ENCODE peak calls at places on chromosomes 12 and 14, in six cellular contexts. W, I, Z, S, T and U are unnamed samples.

GRCh38 chr12:26246483-26247164 is 51.3 kb downstream of the SSPN start:
- DNase-seq in W (no peak), I (no peak), Z (peak; percentile 39), S (no peak), T (no peak), U (no peak)

GRCh38 chr14:69713127-69713800 is 53.7 kb upstream of the SRSF5 start:
- DNase-seq in W (no peak), I (no peak), Z (no peak), S (no peak), T (no peak), U (no peak)

GRCh38 chr14:90424686-90425255 is 27.9 kb downstream of the CALM1 start:
- DNase-seq in W (no peak), I (no peak), Z (no peak), S (no peak), T (no peak), U (no peak)

GRCh38 chr14:91250912-91251311 is 6.4 kb upstream of the GPR68 start:
- DNase-seq in W (no peak), I (no peak), Z (no peak), S (no peak), T (no peak), U (no peak)

GRCh38 chr12:46661161-46661845 is 164.5 kb downstream of the SLC38A4 start:
- DNase-seq in W (no peak), I (peak; percentile 48), Z (peak; percentile 71), S (no peak), T (peak; percentile 77), U (peak; percentile 49)

GRCh38 chr12:80044694-80045046 is 54.7 kb upstream of the OTOGL start:
- DNase-seq in W (no peak), I (no peak), Z (peak; percentile 12), S (no peak), T (no peak), U (no peak)

GRCh38 chr12:108833757-108834472 is 23.5 kb downstream of the SSH1 start:
- DNase-seq in W (no peak), I (no peak), Z (no peak), S (no peak), T (no peak), U (no peak)

GRCh38 chr12:16618256-16618655 is 12.3 kb upstream of the LMO3 start:
- DNase-seq in W (no peak), I (no peak), Z (no peak), S (no peak), T (no peak), U (no peak)

GRCh38 chr12:92078167-92079053 is 67.2 kb downstream of the BTG1 start:
- DNase-seq in W (peak; percentile 59), I (no peak), Z (peak; percentile 12), S (no peak), T (no peak), U (no peak)

GRCh38 chr12:110367209-110367864 is 36.2 kb downstream of the ANAPC7 start:
- DNase-seq in W (no peak), I (no peak), Z (no peak), S (no peak), T (no peak), U (no peak)

GRCh38 chr14:65549429-65549828 is 136.9 kb downstream of the FUT8 start:
- DNase-seq in W (no peak), I (no peak), Z (no peak), S (no peak), T (no peak), U (no peak)

GRCh38 chr14:50577983-50578382 is 18.0 kb downstream of the ATL1 start:
- DNase-seq in W (no peak), I (no peak), Z (no peak), S (no peak), T (no peak), U (no peak)

GRCh38 chr12:108468149-108468968 is 46.7 kb upstream of the FICD start:
- DNase-seq in W (peak; percentile 54), I (no peak), Z (no peak), S (no peak), T (peak; percentile 21), U (peak; percentile 44)

GRCh38 chr14:74457511-74457910 is 31.5 kb upstream of the SYNDIG1L start:
- DNase-seq in W (no peak), I (no peak), Z (no peak), S (no peak), T (no peak), U (no peak)

GRCh38 chr12:848519-849191 is 96.3 kb downstream of the WNK1 start:
- DNase-seq in W (no peak), I (no peak), Z (no peak), S (no peak), T (no peak), U (no peak)

GRCh38 chr12:88729196-88729595 is 148.9 kb upstream of the KITLG start:
- DNase-seq in W (no peak), I (no peak), Z (no peak), S (no peak), T (no peak), U (no peak)

GRCh38 chr14:22558221-22558913 is 30.7 kb downstream of the DAD1 start:
- DNase-seq in W (peak; percentile 20), I (no peak), Z (no peak), S (no peak), T (peak; percentile 53), U (no peak)

GRCh38 chr12:52715416-52715815 is 12.1 kb upstream of the KRT77 start:
- DNase-seq in W (peak; percentile 31), I (no peak), Z (peak; percentile 16), S (no peak), T (peak; percentile 31), U (no peak)

GRCh38 chr12:114878781-114879180 is 194.8 kb upstream of the TBX3 start:
- DNase-seq in W (no peak), I (no peak), Z (no peak), S (no peak), T (no peak), U (no peak)

GRCh38 chr14:58954052-58954451 is 234.4 kb upstream of the DAAM1 start:
- DNase-seq in W (no peak), I (no peak), Z (no peak), S (no peak), T (no peak), U (no peak)

GRCh38 chr14:58955294-58955821 is 233.1 kb upstream of the DAAM1 start:
- DNase-seq in W (no peak), I (peak; percentile 55), Z (no peak), S (no peak), T (no peak), U (peak; percentile 51)

GRCh38 chr14:58950555-58950954 is 237.9 kb upstream of the DAAM1 start:
- DNase-seq in W (no peak), I (no peak), Z (no peak), S (no peak), T (no peak), U (no peak)

DNA sequence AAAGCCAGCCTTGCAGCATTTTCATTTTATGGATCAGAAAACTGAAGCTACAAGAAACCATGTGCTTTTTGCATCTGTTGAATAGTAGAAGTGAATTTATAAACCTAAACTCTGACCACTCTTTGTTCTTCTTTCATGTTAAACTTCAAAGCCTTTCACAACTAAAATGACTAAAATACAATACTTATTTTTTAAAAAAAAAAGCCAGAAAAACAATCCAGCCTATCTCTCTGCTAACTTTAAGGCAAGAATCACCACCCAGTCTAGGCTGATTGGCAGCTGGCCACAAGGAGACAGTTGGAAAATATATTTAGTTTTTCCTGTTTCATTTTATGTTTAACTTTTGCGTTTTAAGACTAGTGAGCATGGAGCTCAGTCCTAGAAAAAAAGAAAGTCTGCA is 233.6 kb upstream of the DAAM1 start:
- DNase-seq in W (no peak), I (no peak), Z (no peak), S (no peak), T (no peak), U (no peak)
- H3K4me3 ChIP-seq in W (no peak overlapping the region), I (peak overlapping the region; percentile 38), Z (no peak overlapping the region), S (no peak overlapping the region), T (no peak overlapping the region), U (no peak overlapping the region)

DNA sequence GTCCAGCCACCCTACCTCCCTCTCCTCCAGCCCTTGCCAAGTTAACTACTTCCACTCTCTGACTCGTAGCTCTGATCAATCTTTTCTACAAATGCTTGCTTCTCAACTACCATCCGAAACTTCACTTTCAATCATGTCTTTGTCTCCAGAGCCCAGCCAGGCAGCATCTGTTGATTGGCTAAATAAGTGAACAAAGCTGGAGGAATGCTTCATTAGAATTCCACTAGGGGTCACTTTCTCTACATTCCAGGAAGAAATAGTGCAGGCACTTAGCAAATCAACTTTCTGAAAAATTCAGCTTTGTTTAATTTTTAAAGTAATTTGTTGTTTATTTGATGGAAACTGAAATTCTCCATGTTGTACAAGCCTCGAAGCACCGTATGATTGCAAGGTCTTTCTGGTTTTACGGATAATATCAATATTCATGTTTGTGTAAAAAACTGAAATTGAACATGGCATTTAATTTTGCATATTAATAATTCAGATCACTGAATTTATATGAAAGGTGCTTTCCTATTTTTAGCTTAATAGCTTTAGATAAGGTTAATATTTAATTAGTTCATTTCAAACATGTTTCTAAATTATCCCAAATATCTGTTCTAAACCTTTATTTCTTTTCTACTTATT is 32.4 kb upstream of the HELB start:
- DNase-seq in W (no peak), I (peak; percentile 5), Z (peak; percentile 45), S (no peak), T (peak; percentile 40), U (no peak)
- H3K4me1 ChIP-seq in W (no peaks in the 10 kb centered on the region), I (peaks cover 12% of the 10 kb centered on the region), Z (no peaks in the 10 kb centered on the region), S (peaks cover 3% of the 10 kb centered on the region), T (no peaks in the 10 kb centered on the region), U (no peaks in the 10 kb centered on the region)

DNA sequence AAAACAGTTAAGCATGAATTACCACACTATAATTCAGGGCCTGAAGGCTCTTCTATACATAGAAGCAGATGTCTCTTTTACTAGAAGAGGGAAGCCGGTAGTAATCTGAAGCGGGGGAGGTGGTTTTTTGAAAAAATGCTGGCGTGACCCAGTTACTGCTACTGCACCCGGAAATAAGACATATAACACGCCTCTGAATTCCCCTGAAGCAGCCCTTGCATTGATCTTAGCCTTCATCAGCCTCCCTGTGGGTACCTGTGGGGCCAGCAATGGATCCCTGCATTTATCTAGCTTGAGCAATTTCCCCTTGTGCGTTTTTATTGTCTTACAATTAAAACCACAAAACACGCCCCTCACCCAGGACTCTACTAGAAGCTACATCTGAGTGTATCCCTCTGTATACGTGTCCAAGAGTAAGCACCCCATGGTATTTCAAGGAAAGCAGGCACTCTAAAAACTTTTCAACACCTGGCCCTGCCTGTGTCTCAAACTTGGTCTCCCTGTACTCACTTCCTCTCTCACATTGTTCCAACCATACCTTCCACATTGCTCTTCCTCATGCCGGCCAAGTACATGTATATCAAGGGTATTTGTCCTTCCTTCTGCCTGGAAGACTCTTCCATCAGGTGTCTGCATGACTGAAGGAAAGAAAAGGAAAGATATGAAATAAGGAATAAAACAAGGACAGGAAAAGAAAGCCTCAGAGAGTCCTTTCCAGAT is 210.8 kb upstream of the ARID2 start:
- DNase-seq in W (no peak), I (no peak), Z (no peak), S (no peak), T (no peak), U (no peak)
- TF ChIP-seq ZNF274 in W (no peak), I (no peak), Z (no peak), S (no peak), T (no peak), U (no peak)

GRCh38 chr14:54778618-54779017 is 124.0 kb downstream of the GCH1 start:
- DNase-seq in W (no peak), I (no peak), Z (no peak), S (no peak), T (no peak), U (no peak)

GRCh38 chr14:54775486-54776100 is 127.0 kb downstream of the GCH1 start:
- DNase-seq in W (no peak), I (no peak), Z (no peak), S (no peak), T (no peak), U (no peak)

GRCh38 chr14:54777395-54777794 is 125.2 kb downstream of the GCH1 start:
- DNase-seq in W (no peak), I (no peak), Z (no peak), S (no peak), T (no peak), U (no peak)

GRCh38 chr14:54774824-54775223 is 127.8 kb downstream of the GCH1 start:
- DNase-seq in W (no peak), I (no peak), Z (no peak), S (no peak), T (no peak), U (no peak)

GRCh38 chr14:54776361-54777001 is 126.1 kb downstream of the GCH1 start:
- DNase-seq in W (no peak), I (peak; percentile 24), Z (no peak), S (no peak), T (no peak), U (no peak)
- H3K4me3 ChIP-seq in W (no peak overlapping the region), I (peak overlapping the region; percentile 33), Z (no peak overlapping the region), S (no peak overlapping the region), T (no peak overlapping the region), U (no peak overlapping the region)